ENCODE peak calls at places on chromosomes 1 and 21, in ten cellular contexts. Q is left ventricle myocardium inferior, P is BJ, N is NB4, D is upper lobe of right lung, G is MM.1S, H is OCI-LY7, Z is fibroblast of the aortic adventitia, L is uterus, M is GM23248. W is an unnamed sample.

GRCh38 chr1:24186993-24187790 is at the start of gene IFNLR1:
- DNase-seq in Q (peak), N (no peak), Z (peak), L (peak), G (peak), D (peak), P (no peak), H (peak), M (peak), W (no peak)

GRCh38 chr1:182784556-182785171 is 4.9 kb upstream of the NPL start:
- DNase-seq in D (no peak), H (peak), Z (peak), P (no peak), N (peak), Q (no peak), L (no peak), M (peak), G (peak), W (no peak)

GRCh38 chr1:75908717-75909152 is 23.5 kb downstream of the ASB17 start:
- DNase-seq in Q (no peak), G (peak), H (peak), P (no peak), Z (peak), N (peak), L (no peak), M (peak), D (no peak), W (peak)

GRCh38 chr1:183090386-183091006 is 67.3 kb downstream of the LAMC1 start:
- DNase-seq in P (no peak), M (peak), L (peak), D (no peak), Q (peak), G (no peak), N (peak), H (no peak), Z (peak), W (no peak)

GRCh38 chr1:201359873-201360210 is 17.6 kb downstream of the TNNT2 start:
- DNase-seq in L (no peak), Q (peak), N (no peak), P (no peak), H (no peak), D (peak), M (no peak), G (no peak), Z (no peak), W (no peak)

GRCh38 chr1:244414543-244414942 is 37.2 kb downstream of the ADSS2 start:
- DNase-seq in Q (no peak), N (no peak), P (no peak), H (no peak), D (no peak), L (no peak), Z (peak), G (no peak), M (peak), W (peak)

GRCh38 chr1:22143586-22144033 is 713 bp upstream of the WNT4 start:
- DNase-seq in L (no peak), H (no peak), P (no peak), D (no peak), M (peak), Q (no peak), Z (no peak), N (no peak), G (no peak), W (no peak)

GRCh38 chr1:61259379-61260148 is 177.2 kb downstream of the NFIA start:
- DNase-seq in P (no peak), G (no peak), L (no peak), Z (peak), Q (no peak), D (no peak), N (no peak), H (no peak), M (peak), W (no peak)

GRCh38 chr21:29697555-29698193 is 242.1 kb downstream of the GRIK1 start:
- DNase-seq in M (peak), D (no peak), N (peak), H (peak), Z (peak), G (no peak), Q (no peak), L (no peak), P (no peak), W (no peak)

GRCh38 chr1:206442101-206442500 is 28.2 kb upstream of the IKBKE start:
- DNase-seq in Q (no peak), N (no peak), L (no peak), H (no peak), G (no peak), Z (no peak), P (no peak), M (peak), D (no peak), W (no peak)

GRCh38 chr1:228182296-228183030 is 16.9 kb downstream of the IBA57 start:
- DNase-seq in D (no peak), Q (no peak), L (no peak), G (no peak), M (no peak), Z (no peak), N (no peak), H (no peak), P (no peak), W (no peak)

GRCh38 chr1:81725823-81726222 is 74.9 kb upstream of the ADGRL2 start:
- DNase-seq in H (no peak), M (no peak), N (no peak), Z (no peak), L (no peak), Q (no peak), G (no peak), P (no peak), D (no peak), W (no peak)

GRCh38 chr1:214551436-214552173 is at the start of gene PTPN14:
- DNase-seq in N (peak), M (peak), H (no peak), L (peak), Z (peak), G (no peak), Q (peak), D (peak), P (peak), W (no peak)

GRCh38 chr1:67130673-67131072 is 4.1 kb downstream of the C1orf141 start:
- DNase-seq in Z (no peak), P (no peak), Q (no peak), M (peak), N (no peak), H (no peak), D (no peak), L (no peak), G (no peak), W (no peak)

GRCh38 chr1:220878223-220879081 is 791 bp upstream of the HLX start:
- DNase-seq in Q (peak), G (no peak), H (no peak), N (peak), D (peak), Z (no peak), M (no peak), L (no peak), P (no peak), W (no peak)

GRCh38 chr21:26840912-26841311 is 4.3 kb downstream of the ADAMTS1 start:
- DNase-seq in N (no peak), H (no peak), D (no peak), Q (peak), Z (peak), L (peak), P (no peak), M (peak), G (no peak), W (peak)

GRCh38 chr1:227894831-227895451 is 52.8 kb downstream of the WNT9A start:
- DNase-seq in L (peak), P (no peak), N (no peak), M (no peak), H (no peak), D (no peak), Z (no peak), Q (no peak), G (no peak), W (no peak)

GRCh38 chr1:40844079-40844478 is 18.1 kb downstream of the CITED4 start:
- DNase-seq in L (no peak), Z (no peak), N (no peak), D (no peak), M (no peak), P (no peak), H (peak), Q (no peak), G (peak), W (no peak)

GRCh38 chr21:9767592-9768375 is 753.6 kb upstream of the TPTE start:
- DNase-seq in P (no peak), D (no peak), Q (no peak), H (no peak), M (no peak), L (no peak), G (no peak), N (no peak), Z (no peak), W (no peak)

GRCh38 chr1:9186082-9186859 is 48.3 kb upstream of the H6PD start:
- DNase-seq in D (no peak), Z (peak), G (no peak), H (no peak), P (no peak), N (no peak), Q (no peak), M (no peak), L (no peak), W (no peak)

GRCh38 chr1:2787163-2787911 is 14.2 kb downstream of the TTC34 start:
- DNase-seq in L (peak), P (no peak), H (no peak), G (no peak), M (no peak), D (peak), N (no peak), Z (no peak), Q (no peak), W (no peak)

GRCh38 chr1:39509360-39510009 is 18.0 kb downstream of the BMP8A start:
- DNase-seq in Q (peak), N (peak), M (no peak), H (peak), Z (no peak), P (no peak), L (peak), D (no peak), G (peak), W (no peak)

GRCh38 chr1:1165900-1166421 is 7.7 kb upstream of the TTLL10 start:
- DNase-seq in L (no peak), G (no peak), H (no peak), Q (no peak), D (no peak), P (no peak), Z (no peak), N (peak), M (no peak), W (no peak)

GRCh38 chr1:1166642-1167415 is 6.9 kb upstream of the TTLL10 start:
- DNase-seq in G (no peak), N (no peak), D (no peak), M (no peak), Z (no peak), L (no peak), H (no peak), P (no peak), Q (no peak), W (no peak)

GRCh38 chr1:1164361-1164700 is 9.3 kb upstream of the TTLL10 start:
- DNase-seq in L (no peak), P (no peak), G (no peak), H (no peak), Z (no peak), Q (no peak), N (no peak), D (no peak), M (no peak), W (no peak)

GRCh38 chr1:1164701-1165451 is 8.8 kb upstream of the TTLL10 start:
- DNase-seq in P (no peak), M (peak), H (no peak), Q (no peak), D (no peak), L (no peak), G (no peak), N (no peak), Z (no peak), W (peak)

GRCh38 chr1:1165485-1165884 is 8.2 kb upstream of the TTLL10 start:
- DNase-seq in N (no peak), M (no peak), Q (no peak), L (no peak), H (no peak), G (no peak), D (no peak), P (no peak), Z (no peak), W (no peak)
- H3K4me3 ChIP-seq in N (no peak), M (no peak), Q (no peak), L (no peak), H (no peak), G (no peak), D (no peak), P (no peak), Z (no peak), W (peak)

DNA sequence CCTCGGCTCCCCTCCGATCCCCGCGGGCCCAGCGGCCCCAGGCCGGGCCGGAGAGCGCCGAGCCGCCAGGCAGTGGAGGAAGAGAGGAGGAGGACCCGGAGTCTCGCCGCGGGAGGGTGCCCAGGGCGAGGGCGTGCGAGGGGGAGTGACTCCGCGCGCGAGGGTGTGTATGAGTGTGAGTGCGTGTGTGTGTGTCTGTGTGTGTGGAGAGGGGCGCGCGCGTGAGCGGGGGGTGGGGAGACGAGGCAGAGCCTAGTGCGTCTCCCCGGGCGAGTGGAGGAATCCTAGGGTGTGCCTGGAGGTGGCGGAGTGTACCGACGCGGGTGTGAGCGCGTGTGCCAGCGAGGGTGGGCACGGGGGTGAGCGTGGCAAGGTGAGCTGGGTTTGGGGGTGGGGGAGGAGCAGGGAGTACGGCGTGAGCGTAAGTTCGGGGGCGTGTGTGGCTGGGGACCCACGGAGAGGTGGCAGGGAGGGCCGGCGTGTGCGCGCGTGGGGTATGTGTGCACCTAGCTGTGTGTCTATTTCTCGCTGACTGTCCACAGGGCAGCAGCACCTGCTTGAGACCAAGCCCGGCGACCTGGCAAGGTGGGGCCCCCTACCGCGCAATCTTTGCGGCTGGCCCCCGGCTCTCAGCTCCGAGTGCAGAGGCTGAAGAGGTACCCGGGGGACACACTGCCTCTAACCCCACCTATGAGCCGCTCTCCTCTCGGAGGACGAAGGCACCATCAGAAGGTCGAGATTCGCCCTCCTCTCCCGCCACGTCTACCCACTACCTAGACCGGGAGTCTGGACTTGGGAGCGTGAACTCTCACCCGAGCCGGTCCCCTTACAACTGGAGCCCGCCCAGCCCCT is 784 bp upstream of the KCND3 start:
- DNase-seq in L (peak), N (no peak), Q (peak), Z (no peak), G (no peak), M (peak), P (no peak), D (peak), H (no peak), W (no peak)
- H3K4me3 ChIP-seq in L (peak), N (no peak), Q (peak), Z (peak), G (no peak), M (peak), P (peak), D (peak), H (no peak), W (peak)

DNA sequence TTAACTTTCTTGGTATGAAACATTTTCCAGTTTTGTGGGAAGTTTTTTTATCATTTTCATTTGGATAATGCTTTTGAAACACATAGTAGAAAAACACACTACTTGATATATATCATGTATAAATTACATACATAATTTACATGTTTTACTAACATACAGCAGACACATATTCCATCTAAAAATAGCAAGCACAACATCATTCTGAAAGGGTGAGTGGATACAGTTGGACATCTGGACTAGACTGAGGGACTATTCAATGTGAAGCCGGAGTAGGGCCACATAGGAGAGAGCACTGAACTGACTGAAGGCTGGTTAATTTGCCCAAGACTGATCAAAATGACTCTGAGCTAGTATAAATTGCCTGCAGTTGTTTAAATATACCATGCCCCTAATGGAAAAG is 11.7 kb downstream of the CDKN2C start:
- DNase-seq in Z (peak), H (no peak), M (no peak), Q (no peak), N (no peak), D (no peak), L (no peak), G (no peak), P (no peak), W (no peak)
- H3K4me3 ChIP-seq in Z (no peak), H (no peak), M (no peak), Q (peak), N (no peak), D (no peak), L (no peak), G (no peak), P (no peak), W (peak)

GRCh38 chr1:156845953-156846545 is 12.9 kb downstream of the INSRR start:
- DNase-seq in G (no peak), H (no peak), D (no peak), L (no peak), P (no peak), M (no peak), Q (no peak), N (no peak), Z (no peak), W (no peak)

GRCh38 chr1:156844102-156844501 is 14.8 kb downstream of the INSRR start:
- DNase-seq in D (no peak), H (no peak), G (no peak), Q (no peak), N (no peak), Z (no peak), P (no peak), M (no peak), L (no peak), W (no peak)

GRCh38 chr1:156842618-156843300 is 16.2 kb downstream of the INSRR start:
- DNase-seq in P (no peak), G (no peak), D (no peak), Z (no peak), M (no peak), Q (no peak), N (no peak), H (no peak), L (no peak), W (no peak)

GRCh38 chr1:156845055-156845952 is 13.6 kb downstream of the INSRR start:
- DNase-seq in M (peak), Z (no peak), N (no peak), L (no peak), H (no peak), G (no peak), D (no peak), Q (no peak), P (no peak), W (no peak)

DNA sequence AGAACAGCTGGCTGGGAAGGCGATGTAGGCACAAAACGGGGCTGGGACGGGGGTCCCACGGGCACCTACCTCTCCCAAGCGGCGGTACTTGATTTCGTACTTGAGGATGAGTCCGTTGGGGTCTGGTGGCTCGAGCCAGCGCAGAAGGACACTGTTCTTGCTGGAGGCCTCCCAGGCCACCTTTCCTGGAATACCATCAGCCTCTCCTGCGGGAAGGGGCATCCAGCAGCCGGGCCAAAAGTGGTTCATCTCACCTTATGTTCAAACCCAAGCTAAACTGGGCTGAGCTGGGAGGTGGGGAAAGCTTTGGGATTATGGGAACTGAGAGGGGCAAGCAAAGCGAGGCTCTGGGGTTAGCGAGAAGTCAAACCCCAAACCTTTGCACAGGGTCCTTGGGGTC is 14.3 kb downstream of the INSRR start:
- DNase-seq in G (no peak), H (no peak), M (no peak), L (no peak), Z (no peak), P (no peak), Q (no peak), D (no peak), N (no peak), W (no peak)
- H3K4me3 ChIP-seq in G (no peak), H (no peak), M (no peak), L (no peak), Z (no peak), P (no peak), Q (no peak), D (no peak), N (no peak), W (no peak)

DNA sequence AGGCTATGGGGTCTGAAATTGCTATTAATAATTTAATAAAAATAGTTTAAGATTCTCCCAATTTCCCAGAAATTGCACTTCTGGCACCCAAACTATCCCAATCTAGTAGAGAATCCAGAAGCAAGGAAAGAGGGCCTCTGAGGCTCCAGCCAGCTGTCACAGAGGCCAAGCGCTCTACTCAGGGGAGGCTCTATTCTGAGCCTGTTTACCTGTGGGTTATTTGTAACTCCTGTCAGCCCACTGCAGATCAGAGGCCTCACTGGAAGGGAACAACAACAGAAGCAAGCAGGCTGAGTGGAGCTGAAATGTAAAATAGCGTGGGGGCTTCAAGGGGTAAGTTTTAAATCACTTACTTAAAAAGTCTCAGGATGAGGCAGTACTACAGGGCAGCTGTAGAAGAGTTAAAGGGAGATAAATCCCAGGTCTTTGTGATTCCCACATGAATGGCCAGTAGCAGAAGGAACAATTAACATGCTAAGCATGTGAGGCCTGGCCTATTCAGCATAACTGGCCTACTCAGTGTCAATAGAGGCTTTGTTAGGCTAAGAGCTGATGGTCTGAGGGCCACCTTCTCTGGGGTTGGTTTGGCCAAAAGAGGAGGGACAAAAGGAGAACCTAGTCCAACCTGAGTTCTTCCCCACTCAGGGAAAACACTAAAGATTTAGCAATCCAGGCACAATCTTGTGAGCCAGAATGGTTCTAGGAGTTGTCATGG is 12.8 kb downstream of the ZNF687 start:
- DNase-seq in P (no peak), D (no peak), H (no peak), N (no peak), Q (no peak), L (no peak), G (no peak), Z (no peak), M (no peak), W (no peak)
- H3K4me3 ChIP-seq in P (no peak), D (no peak), H (no peak), N (no peak), Q (no peak), L (no peak), G (no peak), Z (no peak), M (no peak), W (no peak)